ENCODE peak calls at places on chromosomes 12 and 14, in eight cellular contexts. D is fibroblast of lung, V is HCT116, Z is adrenal gland, X is AG04450, H is endodermal cell, R is body of pancreas, E is IMR-90. Q is an unnamed sample.

GRCh38 chr14:104316723-104317499 is 178.5 kb downstream of the KIF26A start:
- DNase-seq in R (peak; percentile 6), Z (no peak), D (no peak), V (no peak), H (peak; percentile 33), X (no peak), E (no peak), Q (no peak)

GRCh38 chr12:43362910-43363694 is 188.9 kb downstream of the ADAMTS20 start:
- DNase-seq in R (no peak), D (peak; percentile 28), H (peak; percentile 42), Z (no peak), E (peak; percentile 16), X (no peak), V (no peak), Q (peak; percentile 6)

GRCh38 chr12:119208626-119209061 is 29.9 kb downstream of the HSPB8 start:
- DNase-seq in H (peak; percentile 82), V (no peak), X (no peak), Z (peak; percentile 6), D (peak; percentile 5), E (peak; percentile 38), R (peak; percentile 17), Q (peak; percentile 27)

GRCh38 chr14:74980398-74980745 is 22.3 kb upstream of the EIF2B2 start:
- DNase-seq in Z (no peak), X (no peak), V (no peak), D (peak; percentile 20), R (no peak), H (no peak), E (no peak), Q (no peak)

GRCh38 chr12:100672075-100672592 is 98.7 kb downstream of the GAS2L3 start:
- DNase-seq in H (peak; percentile 95), R (no peak), Z (peak; percentile 31), V (no peak), D (no peak), E (no peak), X (no peak), Q (peak; percentile 61)

GRCh38 chr12:116123511-116124258 is 153.8 kb downstream of the MED13L start:
- DNase-seq in D (peak; percentile 65), V (no peak), Z (peak; percentile 33), E (peak; percentile 66), X (no peak), H (peak; percentile 60), R (no peak), Q (no peak)

GRCh38 chr14:71380271-71380670 is 473.0 kb downstream of the PCNX1 start:
- DNase-seq in H (no peak), D (peak; percentile 94), R (no peak), E (peak; percentile 47), V (no peak), X (no peak), Z (no peak), Q (no peak)

GRCh38 chr12:121072147-121072546 is 33.1 kb upstream of the OASL start:
- DNase-seq in E (no peak), X (no peak), Z (no peak), R (no peak), H (peak; percentile 24), D (no peak), V (no peak), Q (no peak)

GRCh38 chr12:29164477-29165163 is 15.5 kb downstream of the FAR2 start:
- DNase-seq in Z (no peak), H (no peak), X (no peak), V (no peak), R (no peak), D (peak; percentile 64), E (peak; percentile 62), Q (no peak)

GRCh38 chr14:61560323-61560722 is 135.0 kb upstream of the HIF1A start:
- DNase-seq in Z (no peak), V (no peak), X (no peak), E (peak; percentile 61), D (no peak), H (no peak), R (no peak), Q (no peak)

GRCh38 chr12:109296431-109296830 is 12.7 kb downstream of the FOXN4 start:
- DNase-seq in H (no peak), X (no peak), R (no peak), E (no peak), Z (no peak), D (no peak), V (no peak), Q (no peak)

GRCh38 chr12:112096070-112096469 is 12.5 kb downstream of the NAA25 start:
- DNase-seq in H (no peak), D (no peak), Z (no peak), R (no peak), X (no peak), V (no peak), E (no peak), Q (no peak)

GRCh38 chr12:89542912-89543592 is 17.2 kb upstream of the POC1B start:
- DNase-seq in E (peak; percentile 83), X (peak; percentile 52), H (peak; percentile 93), R (peak; percentile 75), Z (peak; percentile 81), V (peak; percentile 77), D (peak; percentile 70), Q (peak; percentile 84)

GRCh38 chr12:5492562-5492961 is 60.7 kb downstream of the NTF3 start:
- DNase-seq in Z (no peak), H (peak; percentile 75), D (no peak), E (no peak), R (no peak), V (no peak), X (no peak), Q (no peak)

GRCh38 chr12:77914089-77914488 is 83.4 kb downstream of the NAV3 start:
- DNase-seq in Z (no peak), R (no peak), X (no peak), H (no peak), D (no peak), V (no peak), E (no peak), Q (no peak)

GRCh38 chr14:63759454-63759853 is 31.6 kb upstream of the SGPP1 start:
- DNase-seq in D (no peak), X (no peak), E (peak; percentile 7), Z (peak; percentile 16), V (no peak), R (no peak), H (no peak), Q (no peak)

GRCh38 chr12:55057466-55057865 is 37.7 kb downstream of the NEUROD4 start:
- DNase-seq in V (no peak), D (no peak), H (peak; percentile 53), E (no peak), R (no peak), Z (no peak), X (no peak), Q (no peak)

GRCh38 chr14:68084256-68084655 is 264.7 kb downstream of the RAD51B start:
- DNase-seq in E (peak; percentile 45), H (no peak), V (no peak), D (peak; percentile 23), Z (no peak), R (no peak), X (no peak), Q (peak; percentile 22)

DNA sequence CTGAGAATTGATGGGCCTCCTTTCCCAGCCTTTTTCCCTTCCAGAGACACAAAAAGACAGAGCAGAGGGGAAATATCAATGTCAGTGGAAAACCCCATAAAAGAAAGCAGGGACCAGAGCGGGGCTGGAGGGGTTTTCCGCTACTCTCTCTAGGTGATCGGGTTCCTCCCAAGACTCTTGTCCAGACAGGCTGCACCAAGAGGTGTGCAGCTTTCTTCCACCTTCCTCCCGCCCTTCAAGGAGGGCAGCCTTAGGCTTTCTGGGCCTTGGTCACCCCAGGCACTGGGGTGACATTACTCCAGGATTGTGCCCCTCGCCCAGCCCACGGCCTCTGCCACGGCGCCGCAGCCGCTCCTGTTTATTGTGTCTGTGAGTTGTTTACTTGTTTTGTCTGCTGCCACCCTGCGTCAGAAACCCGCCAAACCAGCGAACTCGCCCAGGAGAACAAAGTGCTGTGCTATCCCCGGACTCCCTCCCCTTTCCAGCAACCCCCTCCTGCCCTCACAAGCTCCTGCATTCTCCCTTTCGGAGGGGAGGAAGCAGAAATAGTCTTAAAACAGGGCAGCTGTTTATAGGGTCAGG is 6.7 kb upstream of the HOXC6 start:
- DNase-seq in X (no peak), D (no peak), R (no peak), H (peak; percentile 94), E (no peak), Z (no peak), V (no peak), Q (peak; percentile 32)
- TF ChIP-seq CTCF in X (no peak), D (no peak), R (no peak), H (peak; percentile 65), E (no peak), Z (no peak), V (peak; percentile 40), Q (no peak)

GRCh38 chr12:60197589-60197988 is 601.8 kb downstream of the SLC16A7 start:
- DNase-seq in E (peak; percentile 77), V (no peak), H (no peak), Z (no peak), D (peak; percentile 44), X (no peak), R (no peak), Q (no peak)

GRCh38 chr12:60205500-60205899 is 609.7 kb downstream of the SLC16A7 start:
- DNase-seq in V (no peak), R (peak; percentile 31), D (peak; percentile 76), Z (peak; percentile 3), X (no peak), E (peak; percentile 41), H (no peak), Q (no peak)

GRCh38 chr12:60196366-60196765 is 600.5 kb downstream of the SLC16A7 start:
- DNase-seq in D (no peak), Z (no peak), R (no peak), H (no peak), X (no peak), V (no peak), E (no peak), Q (no peak)

GRCh38 chr12:60201891-60202290 is 606.1 kb downstream of the SLC16A7 start:
- DNase-seq in E (peak; percentile 28), V (no peak), H (no peak), D (peak; percentile 39), Z (no peak), R (no peak), X (no peak), Q (no peak)
- TF ChIP-seq CTCF in E (no peak), V (no peak), H (no peak), D (no peak), Z (no peak), R (no peak), X (no peak), Q (no peak)

DNA sequence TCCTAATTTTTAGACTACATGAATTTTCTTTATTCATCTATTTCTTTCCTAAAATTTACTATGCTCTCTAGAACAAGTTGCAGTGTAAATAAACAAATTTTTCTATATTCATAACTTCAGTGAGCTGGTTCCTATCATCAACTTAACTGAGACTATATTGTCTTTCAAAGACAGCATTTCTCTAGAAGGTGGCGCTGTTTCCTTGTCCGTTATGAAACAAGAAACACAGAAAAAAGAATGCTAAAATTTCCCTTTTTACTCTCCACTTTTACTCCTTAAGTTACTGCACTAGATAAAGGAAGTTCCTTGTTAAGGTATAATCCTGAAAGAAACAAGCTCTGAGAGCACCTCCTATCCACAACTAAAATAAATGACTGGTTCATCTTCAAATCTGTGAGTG is 8.2 kb upstream of the CLEC2A start:
- DNase-seq in D (no peak), V (no peak), E (peak; percentile 5), H (no peak), R (no peak), X (no peak), Z (no peak), Q (no peak)
- TF ChIP-seq CTCF in D (peak; percentile 44), V (peak; percentile 54), E (peak; percentile 42), H (peak; percentile 79), R (no peak), X (peak; percentile 50), Z (no peak), Q (no peak)

GRCh38 chr14:52071675-52072074 is 2.8 kb upstream of the NID2 start:
- DNase-seq in X (no peak), V (no peak), D (no peak), E (peak; percentile 57), H (no peak), Z (no peak), R (no peak), Q (no peak)
- TF ChIP-seq CTCF in X (no peak), V (peak; percentile 24), D (peak; percentile 47), E (peak; percentile 38), H (peak; percentile 67), Z (no peak), R (no peak), Q (no peak)

Q was measured in Calu3.